ENCODE peak calls at places on chromosomes 11 and 22, in four cellular contexts. J, O, V and Y are unnamed samples.

GRCh38 chr11:28951191-28951590 is 843.0 kb downstream of the METTL15 start:
- DNase-seq in O (no peak), J (no peak), V (no peak), Y (no peak)

GRCh38 chr22:29480512-29481264 is 670 bp downstream of the NEFH start:
- DNase-seq in J (no peak), O (no peak), V (no peak), Y (no peak)

GRCh38 chr22:41578818-41579217 is 10.8 kb downstream of the PMM1 start:
- DNase-seq in V (no peak), J (no peak), O (no peak), Y (no peak)

GRCh38 chr11:1125803-1126202 is 31.9 kb upstream of the MUC5AC start:
- DNase-seq in O (no peak), J (no peak), V (no peak), Y (no peak)

GRCh38 chr11:68056317-68057285 is 17.8 kb downstream of the TCIRG1 start:
- DNase-seq in V (no peak), J (no peak), O (no peak), Y (no peak)

GRCh38 chr11:123054301-123055065 is 7.5 kb downstream of the HSPA8 start:
- DNase-seq in J (no peak), V (no peak), O (no peak), Y (peak; percentile 42)

GRCh38 chr11:25163421-25163820 is 666.6 kb downstream of the LUZP2 start:
- DNase-seq in J (no peak), V (no peak), O (no peak), Y (no peak)

GRCh38 chr11:41201156-41201555 is 258.3 kb downstream of the LRRC4C start:
- DNase-seq in J (no peak), O (no peak), V (no peak), Y (peak; percentile 37)

GRCh38 chr11:66745356-66746235 is 16.6 kb upstream of the SPTBN2 start:
- DNase-seq in O (peak; percentile 86), J (no peak), V (no peak), Y (no peak)

GRCh38 chr11:95688501-95689222 is 100.9 kb downstream of the FAM76B start:
- DNase-seq in V (no peak), J (no peak), O (no peak), Y (no peak)

GRCh38 chr11:3340025-3340424 is 38.9 kb downstream of the ZNF195 start:
- DNase-seq in J (no peak), V (no peak), O (no peak), Y (peak; percentile 64)

GRCh38 chr11:44899959-44900358 is 50.7 kb downstream of the TP53I11 start:
- DNase-seq in J (no peak), O (no peak), V (no peak), Y (peak; percentile 35)

GRCh38 chr11:66845143-66845875 is 2.1 kb downstream of the RCE1 start:
- DNase-seq in O (no peak), V (no peak), J (no peak), Y (no peak)

GRCh38 chr22:26286091-26286780 is 117.0 kb downstream of the SEZ6L start:
- DNase-seq in V (no peak), J (no peak), O (no peak), Y (no peak)

GRCh38 chr22:27480487-27480886 is 321.1 kb downstream of the MN1 start:
- DNase-seq in J (no peak), O (no peak), V (no peak), Y (no peak)

GRCh38 chr11:16418698-16419097 is 62.4 kb upstream of the SOX6 start:
- DNase-seq in J (no peak), O (no peak), V (no peak), Y (no peak)

GRCh38 chr11:93740802-93741093 is 547 bp downstream of the TAF1D start:
- DNase-seq in V (no peak), O (peak; percentile 78), J (peak; percentile 56), Y (peak; percentile 46)

GRCh38 chr11:77518471-77518870 is 44.6 kb upstream of the PAK1 start:
- DNase-seq in V (no peak), O (no peak), J (no peak), Y (no peak)

GRCh38 chr11:38100836-38101235 is 1502.8 kb upstream of the RAG2 start:
- DNase-seq in O (no peak), V (no peak), J (no peak), Y (no peak)

GRCh38 chr11:12200359-12201015 is 90.1 kb downstream of the MICAL2 start:
- DNase-seq in V (peak; percentile 62), J (peak; percentile 64), O (no peak), Y (peak; percentile 88)

GRCh38 chr22:20940904-20941385 is 23.7 kb downstream of the CRKL start:
- DNase-seq in O (no peak), J (no peak), V (no peak), Y (no peak)
- H3K4me3 ChIP-seq in O (no peak overlapping the region), J (no peak overlapping the region), V (no peak overlapping the region), Y (no peak overlapping the region)

DNA sequence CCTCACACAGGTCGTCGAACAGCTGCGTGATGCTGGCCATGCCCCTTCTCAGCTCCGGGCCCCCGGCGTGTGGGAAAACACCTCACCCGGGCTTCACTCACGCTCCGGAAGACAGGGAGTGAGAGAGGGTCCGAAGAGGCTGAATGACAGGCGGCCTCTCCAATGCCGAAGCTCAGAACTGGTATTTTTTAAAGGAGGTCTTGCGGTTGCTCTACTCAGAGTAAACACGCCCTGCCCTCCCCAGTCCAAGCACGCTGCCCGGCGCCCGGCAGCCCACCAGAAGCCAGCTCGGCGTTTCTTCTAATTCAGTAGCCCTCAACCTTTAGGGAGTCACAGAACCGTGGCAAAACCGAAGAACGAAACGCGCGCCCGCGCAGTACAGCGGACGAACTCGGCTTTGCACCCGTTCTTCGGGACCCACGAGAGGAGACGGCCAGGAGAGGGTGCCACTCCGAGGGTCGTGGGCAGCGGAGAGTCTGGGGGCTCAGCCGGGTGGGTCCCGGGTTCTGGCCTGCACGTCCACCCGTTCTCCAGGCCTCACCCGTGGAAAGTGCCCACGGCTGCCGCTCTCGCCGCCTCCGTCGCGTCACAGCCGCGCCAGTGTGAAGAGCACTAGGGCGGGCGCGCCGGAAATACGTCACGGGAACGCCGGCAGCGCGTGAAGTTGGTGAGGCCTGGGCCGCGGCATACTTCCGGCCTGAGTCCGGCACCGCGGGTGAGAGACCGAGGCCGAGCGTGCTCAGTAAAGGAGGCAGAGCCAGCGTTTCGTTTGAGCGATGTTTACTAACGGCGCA is at the start of gene TUBGCP6:
- DNase-seq in V (peak; percentile 83), O (peak; percentile 97), J (peak; percentile 98), Y (peak; percentile 92)
- H3K4me1 ChIP-seq in V (peaks cover 54% of the 10 kb centered on the region), O (peaks cover 54% of the 10 kb centered on the region), J (peaks cover 32% of the 10 kb centered on the region), Y (peaks cover 21% of the 10 kb centered on the region)

GRCh38 chr11:57900315-57900714 is 123.4 kb upstream of the OR9Q1 start:
- DNase-seq in O (no peak), V (no peak), J (no peak), Y (no peak)

GRCh38 chr11:57903011-57903410 is 120.7 kb upstream of the OR9Q1 start:
- DNase-seq in J (no peak), O (no peak), V (no peak), Y (no peak)

GRCh38 chr11:57899378-57899777 is 124.3 kb upstream of the OR9Q1 start:
- DNase-seq in J (no peak), O (no peak), V (no peak), Y (no peak)

GRCh38 chr11:57901756-57902155 is 121.9 kb upstream of the OR9Q1 start:
- DNase-seq in V (no peak), J (no peak), O (no peak), Y (no peak)

GRCh38 chr11:57901278-57901677 is 122.4 kb upstream of the OR9Q1 start:
- DNase-seq in O (no peak), J (no peak), V (no peak), Y (no peak)
- H3K4me3 ChIP-seq in O (no peak overlapping the region), J (no peak overlapping the region), V (no peak overlapping the region), Y (no peak overlapping the region)

DNA sequence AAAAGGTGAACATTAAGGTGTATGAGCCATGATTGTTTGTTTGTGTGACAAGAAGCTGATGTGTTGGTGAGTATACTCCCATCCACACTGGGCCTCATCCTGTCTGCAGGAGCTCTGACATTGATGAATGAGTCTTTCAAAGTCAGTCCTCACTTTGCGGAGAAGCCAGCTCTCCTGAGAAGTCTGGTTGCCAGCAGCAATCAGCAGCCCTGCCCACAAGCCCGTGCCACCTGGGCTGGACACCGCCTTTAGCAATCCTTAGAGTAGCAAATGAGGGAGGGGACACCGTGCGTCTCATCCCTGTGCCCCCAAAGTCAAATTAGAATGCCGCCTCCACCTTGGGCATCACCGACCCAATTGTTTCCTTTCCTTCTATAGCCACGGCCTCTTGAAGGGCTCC is 174.8 kb upstream of the NECTIN1 start:
- DNase-seq in V (no peak), J (no peak), O (no peak), Y (no peak)
- H3K4me1 ChIP-seq in V (no peaks in the 10 kb centered on the region), J (no peaks in the 10 kb centered on the region), O (peaks cover 35% of the 10 kb centered on the region), Y (no peaks in the 10 kb centered on the region)

DNA sequence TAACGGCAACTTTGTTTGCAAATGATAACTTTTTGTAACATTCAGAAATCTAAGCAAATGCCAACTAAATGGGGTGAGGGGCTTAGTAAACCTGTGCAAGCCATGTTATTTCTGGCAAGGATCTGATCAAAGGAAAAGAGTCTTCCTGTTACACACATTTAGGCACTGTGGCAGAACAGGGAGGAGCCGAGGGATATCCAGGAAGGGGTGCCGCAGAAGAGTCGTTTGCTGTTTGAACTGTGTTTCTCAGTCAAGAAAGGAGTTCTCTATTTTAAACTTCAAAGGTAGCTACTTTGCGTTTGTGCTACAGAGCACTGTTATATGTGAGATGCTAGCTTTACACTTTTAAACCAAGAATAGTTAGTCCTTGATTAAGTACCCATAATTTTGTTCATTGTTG is 175.5 kb downstream of the ETS1 start:
- DNase-seq in J (no peak), V (no peak), O (no peak), Y (no peak)
- H3K4me3 ChIP-seq in J (no peak overlapping the region), V (no peak overlapping the region), O (no peak overlapping the region), Y (no peak overlapping the region)

DNA sequence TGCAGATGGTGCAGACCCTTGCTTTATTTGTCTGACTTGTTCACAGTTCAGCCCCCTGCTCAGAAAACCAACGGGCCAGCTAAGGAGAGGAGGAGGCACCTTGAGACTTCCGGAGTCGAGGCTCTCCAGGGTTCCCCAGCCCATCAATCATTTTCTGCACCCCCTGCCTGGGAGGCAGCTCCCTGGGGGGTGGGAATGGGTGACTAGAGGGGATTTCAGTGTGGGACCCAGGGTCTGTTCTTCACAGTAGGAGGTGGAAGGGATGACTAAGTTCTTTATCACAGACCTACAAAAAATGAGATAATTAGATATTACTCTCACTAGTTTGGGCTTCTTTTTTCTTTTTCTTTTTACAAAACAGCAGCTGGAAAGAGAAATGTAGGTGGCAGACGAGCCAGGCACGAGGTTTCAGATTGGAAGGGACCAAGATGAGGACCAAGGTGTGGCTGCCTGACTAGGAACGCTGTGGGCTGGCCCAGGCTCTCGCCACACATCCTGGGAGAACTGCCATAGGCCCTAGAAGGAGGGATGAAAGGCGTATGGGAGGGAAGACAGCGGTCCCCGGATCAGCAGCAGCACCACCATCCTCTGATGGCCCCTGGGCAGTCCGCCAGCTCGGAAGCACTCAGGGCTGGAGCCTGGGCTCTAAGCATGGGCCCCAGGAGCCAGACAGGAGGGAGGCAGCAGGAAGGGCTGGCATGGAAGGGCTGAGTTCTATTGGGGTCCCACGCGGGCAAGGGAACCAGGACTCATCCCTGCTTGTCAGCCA is 14.2 kb downstream of the TXN2 start:
- DNase-seq in J (peak; percentile 87), V (no peak), O (peak; percentile 65), Y (peak; percentile 88)
- H3K4me1 ChIP-seq in J (peaks cover 60% of the 10 kb centered on the region), V (peaks cover 96% of the 10 kb centered on the region), O (peaks cover 18% of the 10 kb centered on the region), Y (peaks cover 85% of the 10 kb centered on the region)

GRCh38 chr11:117205211-117205818 is 6.1 kb downstream of the TAGLN start:
- DNase-seq in V (no peak), O (peak; percentile 25), J (no peak), Y (no peak)
- H3K4me3 ChIP-seq in V (peak overlapping the region; percentile 81), O (no peak overlapping the region), J (no peak overlapping the region), Y (no peak overlapping the region)

DNA sequence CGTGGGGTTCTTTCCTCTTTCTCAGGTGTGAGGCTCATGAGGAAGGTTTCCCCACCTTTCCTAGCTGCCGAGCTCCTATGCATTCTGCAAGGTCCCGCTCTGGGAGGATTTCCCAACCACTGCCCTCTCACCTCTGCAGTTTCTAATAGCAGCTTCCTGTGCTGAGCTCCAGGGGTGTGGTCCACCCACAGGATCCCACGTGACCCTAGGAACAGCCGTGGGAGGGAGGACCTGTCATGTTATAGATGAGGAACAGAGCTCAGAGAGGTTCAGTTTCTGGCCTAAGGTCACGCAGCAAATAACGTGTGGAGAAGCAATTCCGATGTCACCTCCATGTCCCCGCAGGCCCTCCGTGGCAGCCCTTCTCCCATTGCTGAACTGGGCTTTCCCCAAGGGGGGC is 38.5 kb downstream of the FLRT1 start:
- DNase-seq in O (no peak), J (no peak), V (no peak), Y (no peak)
- H3K4me1 ChIP-seq in O (no peaks in the 10 kb centered on the region), J (peaks cover 13% of the 10 kb centered on the region), V (no peaks in the 10 kb centered on the region), Y (no peaks in the 10 kb centered on the region)